ENCODE peak calls at places on chromosomes 3 and 15, in eight cellular contexts. One of them, this sample, is unnamed.

GRCh38 chr3:51985971-51986947 is 2.9 kb downstream of the ACY1 start:
- DNase-seq in DMS153: no peak
- DNase-seq in B cell: no peak
- DNase-seq in renal cortical epithelial cell: no peak
- DNase-seq in lower leg skin: no peak
- DNase-seq in Caco-2: peak
- DNase-seq in fibroblast of the conjunctiva: no peak
- DNase-seq in stimulated activated CD8-positive, alpha-beta memory T cell treated with anti-CD3 and anti-CD28 coated beads, Interleukin-2, amount 100 ng/mL, for 1 hour: no peak
- DNase-seq in this sample: no peak

GRCh38 chr3:44000586-44000985 is 241.1 kb upstream of the TOPAZ1 start:
- DNase-seq in DMS153: no peak
- DNase-seq in B cell: no peak
- DNase-seq in renal cortical epithelial cell: peak
- DNase-seq in lower leg skin: no peak
- DNase-seq in Caco-2: no peak
- DNase-seq in fibroblast of the conjunctiva: peak
- DNase-seq in stimulated activated CD8-positive, alpha-beta memory T cell treated with anti-CD3 and anti-CD28 coated beads, Interleukin-2, amount 100 ng/mL, for 1 hour: no peak
- DNase-seq in this sample: no peak

GRCh38 chr3:157626817-157627216 is 123.6 kb upstream of the VEPH1 start:
- DNase-seq in DMS153: no peak
- DNase-seq in B cell: no peak
- DNase-seq in renal cortical epithelial cell: no peak
- DNase-seq in lower leg skin: no peak
- DNase-seq in Caco-2: no peak
- DNase-seq in fibroblast of the conjunctiva: no peak
- DNase-seq in stimulated activated CD8-positive, alpha-beta memory T cell treated with anti-CD3 and anti-CD28 coated beads, Interleukin-2, amount 100 ng/mL, for 1 hour: no peak
- DNase-seq in this sample: no peak

GRCh38 chr3:160400631-160401150 is 1.2 kb downstream of the SMC4 start:
- DNase-seq in DMS153: no peak
- DNase-seq in B cell: peak
- DNase-seq in renal cortical epithelial cell: no peak
- DNase-seq in lower leg skin: no peak
- DNase-seq in Caco-2: no peak
- DNase-seq in fibroblast of the conjunctiva: no peak
- DNase-seq in stimulated activated CD8-positive, alpha-beta memory T cell treated with anti-CD3 and anti-CD28 coated beads, Interleukin-2, amount 100 ng/mL, for 1 hour: no peak
- DNase-seq in this sample: no peak

GRCh38 chr3:110381992-110382391 is 689.6 kb upstream of the NECTIN3 start:
- DNase-seq in DMS153: peak
- DNase-seq in B cell: no peak
- DNase-seq in renal cortical epithelial cell: peak
- DNase-seq in lower leg skin: no peak
- DNase-seq in Caco-2: no peak
- DNase-seq in fibroblast of the conjunctiva: no peak
- DNase-seq in stimulated activated CD8-positive, alpha-beta memory T cell treated with anti-CD3 and anti-CD28 coated beads, Interleukin-2, amount 100 ng/mL, for 1 hour: no peak
- DNase-seq in this sample: no peak

GRCh38 chr3:172317984-172318383 is 130.3 kb downstream of the GHSR start:
- DNase-seq in DMS153: peak
- DNase-seq in B cell: no peak
- DNase-seq in renal cortical epithelial cell: peak
- DNase-seq in lower leg skin: peak
- DNase-seq in Caco-2: no peak
- DNase-seq in fibroblast of the conjunctiva: peak
- DNase-seq in stimulated activated CD8-positive, alpha-beta memory T cell treated with anti-CD3 and anti-CD28 coated beads, Interleukin-2, amount 100 ng/mL, for 1 hour: no peak
- DNase-seq in this sample: no peak

GRCh38 chr3:44186111-44186672 is 55.5 kb upstream of the TOPAZ1 start:
- DNase-seq in DMS153: no peak
- DNase-seq in B cell: no peak
- DNase-seq in renal cortical epithelial cell: no peak
- DNase-seq in lower leg skin: no peak
- DNase-seq in Caco-2: no peak
- DNase-seq in fibroblast of the conjunctiva: no peak
- DNase-seq in stimulated activated CD8-positive, alpha-beta memory T cell treated with anti-CD3 and anti-CD28 coated beads, Interleukin-2, amount 100 ng/mL, for 1 hour: no peak
- DNase-seq in this sample: no peak

GRCh38 chr3:43958005-43958770 is 267.4 kb downstream of the ABHD5 start:
- DNase-seq in DMS153: no peak
- DNase-seq in B cell: no peak
- DNase-seq in renal cortical epithelial cell: no peak
- DNase-seq in lower leg skin: no peak
- DNase-seq in Caco-2: no peak
- DNase-seq in fibroblast of the conjunctiva: no peak
- DNase-seq in stimulated activated CD8-positive, alpha-beta memory T cell treated with anti-CD3 and anti-CD28 coated beads, Interleukin-2, amount 100 ng/mL, for 1 hour: no peak
- DNase-seq in this sample: no peak

GRCh38 chr15:85956515-85957275 is 123.0 kb upstream of the AGBL1 start:
- DNase-seq in DMS153: no peak
- DNase-seq in B cell: no peak
- DNase-seq in renal cortical epithelial cell: no peak
- DNase-seq in lower leg skin: no peak
- DNase-seq in Caco-2: no peak
- DNase-seq in fibroblast of the conjunctiva: no peak
- DNase-seq in stimulated activated CD8-positive, alpha-beta memory T cell treated with anti-CD3 and anti-CD28 coated beads, Interleukin-2, amount 100 ng/mL, for 1 hour: no peak
- DNase-seq in this sample: no peak

GRCh38 chr3:187122261-187122660 is 17.0 kb downstream of the RPL39L start:
- DNase-seq in DMS153: no peak
- DNase-seq in B cell: no peak
- DNase-seq in renal cortical epithelial cell: no peak
- DNase-seq in lower leg skin: no peak
- DNase-seq in Caco-2: no peak
- DNase-seq in fibroblast of the conjunctiva: no peak
- DNase-seq in stimulated activated CD8-positive, alpha-beta memory T cell treated with anti-CD3 and anti-CD28 coated beads, Interleukin-2, amount 100 ng/mL, for 1 hour: no peak
- DNase-seq in this sample: no peak

GRCh38 chr15:74808840-74809229 is 3.8 kb upstream of the LMAN1L start:
- DNase-seq in DMS153: no peak
- DNase-seq in B cell: no peak
- DNase-seq in renal cortical epithelial cell: no peak
- DNase-seq in lower leg skin: no peak
- DNase-seq in Caco-2: no peak
- DNase-seq in fibroblast of the conjunctiva: no peak
- DNase-seq in stimulated activated CD8-positive, alpha-beta memory T cell treated with anti-CD3 and anti-CD28 coated beads, Interleukin-2, amount 100 ng/mL, for 1 hour: no peak
- DNase-seq in this sample: no peak

GRCh38 chr3:123652346-123652984 is 67.6 kb upstream of the HACD2 start:
- DNase-seq in DMS153: peak
- DNase-seq in B cell: peak
- DNase-seq in renal cortical epithelial cell: no peak
- DNase-seq in lower leg skin: peak
- DNase-seq in Caco-2: peak
- DNase-seq in fibroblast of the conjunctiva: peak
- DNase-seq in stimulated activated CD8-positive, alpha-beta memory T cell treated with anti-CD3 and anti-CD28 coated beads, Interleukin-2, amount 100 ng/mL, for 1 hour: peak
- DNase-seq in this sample: no peak

GRCh38 chr3:138300657-138301056 is 29.0 kb downstream of the NME9 start:
- DNase-seq in DMS153: no peak
- DNase-seq in B cell: no peak
- DNase-seq in renal cortical epithelial cell: no peak
- DNase-seq in lower leg skin: no peak
- DNase-seq in Caco-2: no peak
- DNase-seq in fibroblast of the conjunctiva: no peak
- DNase-seq in stimulated activated CD8-positive, alpha-beta memory T cell treated with anti-CD3 and anti-CD28 coated beads, Interleukin-2, amount 100 ng/mL, for 1 hour: no peak
- DNase-seq in this sample: no peak

GRCh38 chr3:30496496-30496966 is 109.9 kb upstream of the TGFBR2 start:
- DNase-seq in DMS153: no peak
- DNase-seq in B cell: no peak
- DNase-seq in renal cortical epithelial cell: no peak
- DNase-seq in lower leg skin: peak
- DNase-seq in Caco-2: no peak
- DNase-seq in fibroblast of the conjunctiva: no peak
- DNase-seq in stimulated activated CD8-positive, alpha-beta memory T cell treated with anti-CD3 and anti-CD28 coated beads, Interleukin-2, amount 100 ng/mL, for 1 hour: no peak
- DNase-seq in this sample: no peak

GRCh38 chr15:84714816-84715215 is 1.1 kb downstream of the SEC11A start:
- DNase-seq in DMS153: no peak
- DNase-seq in B cell: no peak
- DNase-seq in renal cortical epithelial cell: no peak
- DNase-seq in lower leg skin: no peak
- DNase-seq in Caco-2: no peak
- DNase-seq in fibroblast of the conjunctiva: no peak
- DNase-seq in stimulated activated CD8-positive, alpha-beta memory T cell treated with anti-CD3 and anti-CD28 coated beads, Interleukin-2, amount 100 ng/mL, for 1 hour: no peak
- DNase-seq in this sample: no peak

GRCh38 chr3:14410501-14411165 is 8.2 kb downstream of the SLC6A6 start:
- DNase-seq in DMS153: no peak
- DNase-seq in B cell: no peak
- DNase-seq in renal cortical epithelial cell: peak
- DNase-seq in lower leg skin: no peak
- DNase-seq in Caco-2: no peak
- DNase-seq in fibroblast of the conjunctiva: peak
- DNase-seq in stimulated activated CD8-positive, alpha-beta memory T cell treated with anti-CD3 and anti-CD28 coated beads, Interleukin-2, amount 100 ng/mL, for 1 hour: no peak
- DNase-seq in this sample: no peak

GRCh38 chr15:70754862-70755261 is 8.5 kb downstream of the UACA start:
- DNase-seq in DMS153: no peak
- DNase-seq in B cell: no peak
- DNase-seq in renal cortical epithelial cell: no peak
- DNase-seq in lower leg skin: no peak
- DNase-seq in Caco-2: no peak
- DNase-seq in fibroblast of the conjunctiva: no peak
- DNase-seq in stimulated activated CD8-positive, alpha-beta memory T cell treated with anti-CD3 and anti-CD28 coated beads, Interleukin-2, amount 100 ng/mL, for 1 hour: no peak
- DNase-seq in this sample: no peak